ENCODE peak calls at places on chromosome X, in six cellular contexts. One of them, this sample, is unnamed.

GRCh38 chrX:24398766-24399165 is 38.3 kb downstream of the SUPT20HL1 start:
- DNase-seq in BJ: no peak
- DNase-seq in testis: no peak
- DNase-seq in CD4-positive, alpha-beta memory T cell: no peak
- DNase-seq in mesendoderm: no peak
- DNase-seq in transverse colon: no peak
- DNase-seq in this sample: no peak

GRCh38 chrX:41382699-41383645 is 49.0 kb downstream of the DDX3X start:
- DNase-seq in BJ: no peak
- DNase-seq in testis: no peak
- DNase-seq in CD4-positive, alpha-beta memory T cell: peak
- DNase-seq in mesendoderm: peak
- DNase-seq in transverse colon: peak
- DNase-seq in this sample: peak

GRCh38 chrX:25721564-25721963 is 416.6 kb upstream of the MAGEB18 start:
- DNase-seq in transverse colon: no peak
- DNase-seq in CD4-positive, alpha-beta memory T cell: no peak
- DNase-seq in testis: no peak
- DNase-seq in mesendoderm: peak
- DNase-seq in BJ: no peak
- DNase-seq in this sample: no peak

GRCh38 chrX:23380581-23380980 is 45.9 kb downstream of the PTCHD1 start:
- DNase-seq in CD4-positive, alpha-beta memory T cell: no peak
- DNase-seq in BJ: no peak
- DNase-seq in testis: no peak
- DNase-seq in transverse colon: no peak
- DNase-seq in mesendoderm: peak
- DNase-seq in this sample: no peak

GRCh38 chrX:107293056-107293455 is 86.6 kb downstream of the DNAAF6 start:
- DNase-seq in transverse colon: no peak
- DNase-seq in BJ: no peak
- DNase-seq in mesendoderm: no peak
- DNase-seq in testis: no peak
- DNase-seq in CD4-positive, alpha-beta memory T cell: no peak
- DNase-seq in this sample: no peak

GRCh38 chrX:24668111-24668510 is 21.0 kb upstream of the PCYT1B start:
- DNase-seq in CD4-positive, alpha-beta memory T cell: no peak
- DNase-seq in testis: peak
- DNase-seq in mesendoderm: peak
- DNase-seq in BJ: no peak
- DNase-seq in transverse colon: no peak
- DNase-seq in this sample: no peak

GRCh38 chrX:97895751-97896150 is 1012.0 kb downstream of the RPA4 start:
- DNase-seq in testis: no peak
- DNase-seq in CD4-positive, alpha-beta memory T cell: no peak
- DNase-seq in BJ: peak
- DNase-seq in mesendoderm: no peak
- DNase-seq in transverse colon: no peak
- DNase-seq in this sample: no peak

GRCh38 chrX:332496-332860 is 13.9 kb upstream of the GTPBP6 start:
- DNase-seq in transverse colon: no peak
- DNase-seq in mesendoderm: no peak
- DNase-seq in testis: no peak
- DNase-seq in BJ: no peak
- DNase-seq in CD4-positive, alpha-beta memory T cell: no peak
- DNase-seq in this sample: no peak

GRCh38 chrX:85111347-85111746 is 107.7 kb downstream of the APOOL start:
- DNase-seq in BJ: no peak
- DNase-seq in transverse colon: no peak
- DNase-seq in mesendoderm: no peak
- DNase-seq in CD4-positive, alpha-beta memory T cell: no peak
- DNase-seq in testis: peak
- DNase-seq in this sample: peak

GRCh38 chrX:116290359-116290758 is 119.8 kb downstream of the AGTR2 start:
- DNase-seq in CD4-positive, alpha-beta memory T cell: no peak
- DNase-seq in testis: no peak
- DNase-seq in transverse colon: no peak
- DNase-seq in BJ: no peak
- DNase-seq in mesendoderm: no peak
- DNase-seq in this sample: no peak

GRCh38 chrX:100928660-100929613 is at the start of gene XKRX:
- DNase-seq in CD4-positive, alpha-beta memory T cell: peak
- DNase-seq in transverse colon: peak
- DNase-seq in mesendoderm: peak
- DNase-seq in BJ: no peak
- DNase-seq in testis: peak
- DNase-seq in this sample: peak
- H3K4me3 ChIP-seq in CD4-positive, alpha-beta memory T cell: peak
- H3K4me3 ChIP-seq in transverse colon: peak
- H3K4me3 ChIP-seq in mesendoderm: peak
- H3K4me3 ChIP-seq in BJ: peak
- H3K4me3 ChIP-seq in testis: peak
- H3K4me3 ChIP-seq in this sample: peak

GRCh38 chrX:13472975-13473665 is 96.3 kb upstream of the EGFL6 start:
- DNase-seq in CD4-positive, alpha-beta memory T cell: no peak
- DNase-seq in mesendoderm: no peak
- DNase-seq in testis: no peak
- DNase-seq in BJ: no peak
- DNase-seq in transverse colon: no peak
- DNase-seq in this sample: no peak
- H3K4me3 ChIP-seq in CD4-positive, alpha-beta memory T cell: no peak
- H3K4me3 ChIP-seq in mesendoderm: no peak
- H3K4me3 ChIP-seq in testis: no peak
- H3K4me3 ChIP-seq in BJ: no peak
- H3K4me3 ChIP-seq in transverse colon: no peak
- H3K4me3 ChIP-seq in this sample: no peak

DNA sequence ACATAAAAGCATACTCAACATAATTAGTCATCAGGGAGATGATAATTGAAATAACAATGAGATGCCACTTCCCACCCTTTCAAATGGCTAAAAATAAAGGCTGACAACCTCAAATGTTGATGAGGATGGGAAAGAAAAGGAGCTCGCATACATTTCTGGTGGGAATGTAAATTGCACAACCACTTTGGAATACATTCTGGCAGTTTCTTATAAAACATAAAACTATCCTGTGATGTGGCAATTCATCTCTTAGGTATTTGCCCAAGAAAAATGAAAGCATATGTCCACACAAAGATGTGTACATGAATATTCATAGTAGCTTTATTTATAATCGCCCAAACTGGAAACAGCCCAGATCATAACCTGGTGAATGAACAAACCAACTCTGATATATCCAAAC is 682 bp upstream of the ZNF275 start:
- DNase-seq in CD4-positive, alpha-beta memory T cell: no peak
- DNase-seq in mesendoderm: no peak
- DNase-seq in testis: no peak
- DNase-seq in BJ: peak
- DNase-seq in transverse colon: no peak
- DNase-seq in this sample: no peak
- H3K4me3 ChIP-seq in CD4-positive, alpha-beta memory T cell: no peak
- H3K4me3 ChIP-seq in mesendoderm: no peak
- H3K4me3 ChIP-seq in testis: peak
- H3K4me3 ChIP-seq in BJ: peak
- H3K4me3 ChIP-seq in transverse colon: peak
- H3K4me3 ChIP-seq in this sample: no peak

GRCh38 chrX:131789664-131790063 is 233.4 kb upstream of the STK26 start:
- DNase-seq in CD4-positive, alpha-beta memory T cell: no peak
- DNase-seq in testis: no peak
- DNase-seq in mesendoderm: no peak
- DNase-seq in transverse colon: no peak
- DNase-seq in BJ: no peak
- DNase-seq in this sample: no peak

GRCh38 chrX:131778269-131779218 is 234.7 kb downstream of the OR13H1 start:
- DNase-seq in transverse colon: peak
- DNase-seq in CD4-positive, alpha-beta memory T cell: peak
- DNase-seq in testis: no peak
- DNase-seq in BJ: no peak
- DNase-seq in mesendoderm: peak
- DNase-seq in this sample: no peak

GRCh38 chrX:131779313-131779712 is 235.4 kb downstream of the OR13H1 start:
- DNase-seq in testis: no peak
- DNase-seq in CD4-positive, alpha-beta memory T cell: no peak
- DNase-seq in mesendoderm: no peak
- DNase-seq in transverse colon: no peak
- DNase-seq in BJ: no peak
- DNase-seq in this sample: no peak

DNA sequence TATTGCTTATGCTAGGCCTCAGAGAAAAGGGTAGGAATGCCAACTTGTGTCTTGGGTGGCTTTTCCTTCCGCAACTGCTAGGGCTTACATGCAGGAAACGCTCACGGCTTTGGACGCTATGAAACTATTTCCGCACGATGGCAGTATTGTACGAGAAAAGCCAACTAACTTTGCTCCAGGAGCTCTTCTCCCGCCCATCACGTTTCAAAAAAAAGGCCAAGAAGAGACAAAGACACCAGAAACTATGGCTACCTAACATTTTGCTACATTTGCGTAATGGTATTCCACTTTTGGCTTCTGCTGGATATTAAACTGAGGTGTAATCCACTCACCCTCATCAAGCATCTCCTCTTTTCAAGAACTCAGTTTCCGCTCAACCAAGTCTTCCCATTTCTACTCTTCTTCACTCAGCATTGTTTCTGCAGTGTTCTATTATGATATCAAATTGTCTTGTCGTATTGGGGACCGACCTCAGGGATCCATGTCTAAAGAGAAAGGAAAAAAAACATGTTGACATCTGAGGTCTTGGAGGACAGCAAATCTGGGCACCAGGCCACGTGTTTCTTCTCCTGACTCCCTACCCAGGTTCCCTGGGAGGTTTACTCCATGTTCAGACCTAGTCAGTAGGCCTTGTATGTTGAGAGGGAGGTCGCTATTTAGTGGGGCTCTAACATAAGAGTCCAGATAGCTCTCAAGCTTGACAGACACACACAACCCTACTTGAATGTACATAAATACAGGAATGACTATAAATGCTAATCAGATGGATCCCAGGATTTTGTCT is 239.4 kb upstream of the STK26 start:
- DNase-seq in CD4-positive, alpha-beta memory T cell: peak
- DNase-seq in mesendoderm: no peak
- DNase-seq in BJ: no peak
- DNase-seq in transverse colon: peak
- DNase-seq in testis: no peak
- DNase-seq in this sample: peak
- H3K4me3 ChIP-seq in CD4-positive, alpha-beta memory T cell: no peak
- H3K4me3 ChIP-seq in mesendoderm: no peak
- H3K4me3 ChIP-seq in BJ: no peak
- H3K4me3 ChIP-seq in transverse colon: no peak
- H3K4me3 ChIP-seq in testis: no peak
- H3K4me3 ChIP-seq in this sample: no peak

DNA sequence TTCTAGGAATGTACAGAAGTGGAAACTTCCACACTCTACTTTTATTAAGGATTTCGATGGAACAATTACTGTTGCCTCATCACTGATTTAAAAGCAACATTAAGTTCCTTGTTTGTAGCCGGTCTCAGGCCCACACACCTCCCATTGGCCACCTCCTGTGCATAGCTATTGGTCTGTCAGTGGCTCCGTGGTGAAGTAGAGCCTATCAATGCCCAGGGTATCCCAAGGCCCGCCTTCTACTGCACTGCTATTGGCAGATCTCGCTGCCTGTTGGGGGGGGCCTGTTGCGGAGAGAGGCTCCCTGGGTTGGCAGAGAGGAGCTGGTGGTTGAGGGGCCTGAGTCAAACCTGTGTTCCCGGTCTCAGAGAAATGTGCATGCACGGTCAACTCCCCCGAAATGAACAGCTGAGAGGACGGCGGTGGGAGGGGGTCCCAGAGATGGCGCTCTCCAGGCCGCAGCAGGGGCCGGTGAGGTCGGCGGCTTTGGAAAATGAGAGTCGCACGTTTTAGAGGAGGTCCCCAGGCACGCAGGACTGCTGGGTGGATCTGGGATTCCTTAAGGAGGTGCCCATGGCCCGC is 4.9 kb upstream of the ARAF start:
- DNase-seq in CD4-positive, alpha-beta memory T cell: peak
- DNase-seq in BJ: peak
- DNase-seq in mesendoderm: peak
- DNase-seq in transverse colon: peak
- DNase-seq in testis: peak
- DNase-seq in this sample: peak
- H3K4me3 ChIP-seq in CD4-positive, alpha-beta memory T cell: peak
- H3K4me3 ChIP-seq in BJ: peak
- H3K4me3 ChIP-seq in mesendoderm: no peak
- H3K4me3 ChIP-seq in transverse colon: peak
- H3K4me3 ChIP-seq in testis: peak
- H3K4me3 ChIP-seq in this sample: peak

DNA sequence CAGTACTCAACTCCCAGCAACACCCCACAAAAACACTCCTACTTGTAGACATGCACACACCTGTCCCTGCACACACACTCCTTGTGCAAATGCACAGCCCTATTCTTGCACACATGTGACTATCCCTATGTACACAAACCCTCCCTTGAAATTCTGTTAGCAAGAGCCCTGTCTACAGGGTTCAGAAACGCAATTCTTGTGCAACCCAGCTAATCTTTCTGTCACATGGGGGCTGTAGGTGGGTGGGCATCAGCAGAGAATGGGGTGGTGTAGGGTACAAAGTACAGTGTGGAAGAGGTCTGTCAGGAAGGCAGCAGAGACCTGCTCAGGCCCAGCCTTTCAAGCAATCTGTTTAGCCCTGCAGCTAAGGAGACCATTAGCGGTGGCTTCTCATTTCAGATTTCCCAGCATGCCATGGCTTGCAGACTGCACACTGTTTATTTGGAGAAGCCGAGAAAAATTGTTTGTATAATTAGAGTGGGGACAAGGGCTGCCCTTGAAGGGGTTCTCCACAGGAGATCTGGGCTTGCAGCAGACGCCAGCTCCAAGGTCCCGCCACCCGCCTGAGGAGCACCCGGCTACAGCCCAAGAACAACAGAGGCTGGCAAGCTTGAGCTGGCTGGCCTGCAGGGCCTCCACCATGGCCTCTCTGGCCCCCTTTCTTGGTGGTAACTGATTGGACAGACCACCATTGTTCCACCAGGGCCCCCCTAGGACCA is 144.0 kb upstream of the PJA1 start:
- DNase-seq in mesendoderm: no peak
- DNase-seq in CD4-positive, alpha-beta memory T cell: no peak
- DNase-seq in transverse colon: no peak
- DNase-seq in BJ: no peak
- DNase-seq in testis: no peak
- DNase-seq in this sample: no peak
- H3K4me3 ChIP-seq in mesendoderm: no peak
- H3K4me3 ChIP-seq in CD4-positive, alpha-beta memory T cell: no peak
- H3K4me3 ChIP-seq in transverse colon: no peak
- H3K4me3 ChIP-seq in BJ: no peak
- H3K4me3 ChIP-seq in testis: no peak
- H3K4me3 ChIP-seq in this sample: no peak

GRCh38 chrX:138710311-138710791 is 1.2 kb downstream of the FGF13 start:
- DNase-seq in mesendoderm: peak
- DNase-seq in BJ: no peak
- DNase-seq in transverse colon: no peak
- DNase-seq in CD4-positive, alpha-beta memory T cell: no peak
- DNase-seq in testis: peak
- DNase-seq in this sample: no peak

GRCh38 chrX:138710866-138711331 is 618 bp downstream of the FGF13 start:
- DNase-seq in mesendoderm: peak
- DNase-seq in CD4-positive, alpha-beta memory T cell: no peak
- DNase-seq in BJ: no peak
- DNase-seq in testis: peak
- DNase-seq in transverse colon: no peak
- DNase-seq in this sample: no peak

GRCh38 chrX:138711399-138712347 is at the start of gene FGF13:
- DNase-seq in BJ: no peak
- DNase-seq in mesendoderm: peak
- DNase-seq in testis: peak
- DNase-seq in transverse colon: peak
- DNase-seq in CD4-positive, alpha-beta memory T cell: no peak
- DNase-seq in this sample: peak

GRCh38 chrX:138708268-138708667 is 3.2 kb downstream of the FGF13 start:
- DNase-seq in CD4-positive, alpha-beta memory T cell: no peak
- DNase-seq in testis: no peak
- DNase-seq in transverse colon: no peak
- DNase-seq in mesendoderm: no peak
- DNase-seq in BJ: no peak
- DNase-seq in this sample: no peak

GRCh38 chrX:138709886-138710285 is 1.6 kb downstream of the FGF13 start:
- DNase-seq in testis: no peak
- DNase-seq in CD4-positive, alpha-beta memory T cell: no peak
- DNase-seq in mesendoderm: peak
- DNase-seq in transverse colon: no peak
- DNase-seq in BJ: no peak
- DNase-seq in this sample: no peak
- H3K4me3 ChIP-seq in testis: no peak
- H3K4me3 ChIP-seq in CD4-positive, alpha-beta memory T cell: no peak
- H3K4me3 ChIP-seq in mesendoderm: peak
- H3K4me3 ChIP-seq in transverse colon: peak
- H3K4me3 ChIP-seq in BJ: no peak
- H3K4me3 ChIP-seq in this sample: no peak